ENCODE peak calls at places on chromosomes 7 and 10, in eight cellular contexts. H is upper lobe of right lung, I is spleen, T is neural progenitor cell, N is transverse colon, B is Panc1, L is mammary epithelial cell, D is pancreas. J is an unnamed sample.

GRCh38 chr7:131827421-131827820 is 271.0 kb upstream of the PODXL start:
- DNase-seq in H (no peak), L (peak; percentile 1), I (no peak), T (no peak), D (no peak), B (no peak), N (no peak), J (no peak)

GRCh38 chr10:14377591-14377990 is 46.9 kb upstream of the FRMD4A start:
- DNase-seq in T (no peak), N (no peak), L (no peak), I (no peak), B (no peak), H (no peak), D (no peak), J (no peak)

GRCh38 chr7:112143567-112143966 is 62.6 kb downstream of the DOCK4 start:
- DNase-seq in T (no peak), H (no peak), N (no peak), B (no peak), I (no peak), D (no peak), L (no peak), J (no peak)

GRCh38 chr7:45582136-45582742 is 8.1 kb downstream of the ADCY1 start:
- DNase-seq in B (no peak), T (peak; percentile 38), H (no peak), L (no peak), N (no peak), I (peak; percentile 41), D (no peak), J (no peak)

GRCh38 chr10:42988517-42989395 is 88.1 kb upstream of the RET start:
- DNase-seq in N (no peak), I (peak; percentile 65), T (no peak), H (peak; percentile 86), L (no peak), B (no peak), D (peak; percentile 46), J (no peak)

GRCh38 chr7:135282621-135283295 is 49.1 kb downstream of the STRA8 start:
- DNase-seq in T (no peak), D (no peak), N (no peak), H (no peak), L (peak; percentile 49), I (no peak), B (no peak), J (no peak)

GRCh38 chr7:50821457-50821977 is 38.8 kb upstream of the GRB10 start:
- DNase-seq in T (peak; percentile 29), B (peak; percentile 70), I (no peak), H (no peak), L (no peak), D (no peak), N (no peak), J (no peak)

GRCh38 chr10:102009801-102010425 is 46.1 kb downstream of the ARMH3 start:
- DNase-seq in L (peak; percentile 79), B (peak; percentile 90), N (peak; percentile 30), D (no peak), T (peak; percentile 81), I (no peak), H (no peak), J (peak; percentile 68)

GRCh38 chr7:157983442-157984137 is 604.0 kb downstream of the PTPRN2 start:
- DNase-seq in I (peak; percentile 62), B (no peak), H (peak; percentile 41), L (no peak), D (no peak), T (no peak), N (no peak), J (no peak)

GRCh38 chr10:76984559-76985443 is 652.8 kb downstream of the KCNMA1 start:
- DNase-seq in H (peak; percentile 81), L (peak; percentile 45), D (peak; percentile 90), B (peak; percentile 61), I (peak; percentile 86), T (peak; percentile 90), N (peak; percentile 80), J (peak; percentile 66)

GRCh38 chr10:105062881-105063280 is 421.8 kb downstream of the SORCS3 start:
- DNase-seq in T (no peak), L (no peak), N (no peak), D (no peak), H (no peak), B (no peak), I (no peak), J (no peak)

GRCh38 chr10:84540617-84541288 is 212.4 kb downstream of the CCSER2 start:
- DNase-seq in B (no peak), H (peak; percentile 85), L (peak; percentile 45), N (peak; percentile 44), T (peak; percentile 89), D (peak; percentile 91), I (peak; percentile 90), J (peak; percentile 21)

GRCh38 chr10:29881336-29881751 is 178.0 kb downstream of the JCAD start:
- DNase-seq in D (no peak), H (no peak), B (no peak), T (no peak), N (no peak), L (no peak), I (no peak), J (no peak)

GRCh38 chr10:22992621-22993020 is 64.8 kb downstream of the ARMC3 start:
- DNase-seq in I (no peak), D (no peak), L (no peak), T (no peak), B (no peak), N (no peak), H (no peak), J (no peak)

GRCh38 chr10:10831085-10831484 is 186.6 kb upstream of the CELF2 start:
- DNase-seq in B (peak; percentile 7), D (no peak), N (peak; percentile 27), H (peak; percentile 73), T (no peak), L (peak; percentile 49), I (no peak), J (no peak)

GRCh38 chr7:107742678-107743566 is 1.0 kb upstream of the CBLL1 start:
- DNase-seq in D (peak; percentile 78), B (peak; percentile 15), T (peak; percentile 80), H (peak; percentile 82), I (peak; percentile 93), N (peak; percentile 63), L (no peak), J (peak; percentile 44)

GRCh38 chr7:17948503-17949238 is 8.4 kb upstream of the SNX13 start:
- DNase-seq in B (no peak), T (no peak), L (peak; percentile 55), N (no peak), D (no peak), H (no peak), I (no peak), J (no peak)

GRCh38 chr7:75716992-75717626 is 21.6 kb downstream of the HIP1 start:
- DNase-seq in B (peak; percentile 83), N (no peak), D (peak; percentile 28), L (peak; percentile 44), H (no peak), I (peak; percentile 11), T (no peak), J (no peak)

GRCh38 chr7:568031-568680 is 48.5 kb upstream of the PDGFA start:
- DNase-seq in N (no peak), D (no peak), H (no peak), T (no peak), B (no peak), L (no peak), I (no peak), J (no peak)

DNA sequence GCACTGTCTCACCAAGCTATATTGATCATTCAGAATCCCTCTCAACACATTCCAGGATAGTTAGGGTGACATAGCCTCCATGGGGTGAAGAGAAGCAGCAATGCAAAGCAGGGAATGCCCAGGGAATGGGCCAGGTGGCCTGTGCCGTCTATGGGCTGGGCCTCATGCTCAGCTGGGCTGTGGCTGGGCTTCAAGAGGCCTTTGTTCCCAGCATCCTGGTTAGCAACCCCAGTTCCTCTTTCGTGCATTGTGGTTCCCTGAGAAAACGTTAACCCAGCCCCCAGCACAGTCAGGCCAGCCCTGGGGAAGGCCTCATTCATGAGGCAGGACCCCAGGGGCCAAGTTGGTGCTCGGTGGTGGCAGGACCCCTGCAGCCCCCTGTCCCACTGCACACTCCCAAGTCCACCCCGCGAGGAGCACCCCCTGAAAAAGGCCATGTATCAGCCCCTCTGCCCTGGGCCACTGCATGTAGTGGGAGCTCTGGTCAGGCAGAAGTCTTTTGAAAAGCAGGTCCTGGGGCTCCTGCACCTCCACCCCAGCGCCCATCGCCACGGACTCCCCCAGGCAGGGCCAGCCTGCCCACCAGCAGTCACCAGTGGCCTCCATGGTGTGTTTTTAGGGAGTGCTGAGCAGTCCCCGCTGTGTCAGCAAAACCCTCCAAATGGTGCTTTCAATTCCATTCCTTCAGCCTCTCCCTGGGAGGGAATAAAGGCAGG is 25.4 kb downstream of the VSIR start:
- DNase-seq in L (no peak), T (no peak), B (no peak), I (peak; percentile 88), N (peak; percentile 66), D (no peak), H (no peak), J (no peak)
- H3K4me1 ChIP-seq in L (peaks cover 13% of the 10 kb centered on the region), T (peaks cover 5% of the 10 kb centered on the region), B (no peaks in the 10 kb centered on the region), I (peaks cover 92% of the 10 kb centered on the region), N (peaks cover 55% of the 10 kb centered on the region), D (peaks cover 9% of the 10 kb centered on the region), H (peaks cover 69% of the 10 kb centered on the region), J (no peaks in the 10 kb centered on the region)

GRCh38 chr7:38844952-38845563 is 63.9 kb downstream of the VPS41 start:
- DNase-seq in H (no peak), I (no peak), T (no peak), N (no peak), D (no peak), B (no peak), L (no peak), J (no peak)

GRCh38 chr7:38840736-38841460 is 68.1 kb downstream of the VPS41 start:
- DNase-seq in T (no peak), I (no peak), H (no peak), L (peak; percentile 17), D (no peak), N (no peak), B (no peak), J (peak; percentile 64)

GRCh38 chr7:38838992-38839391 is 70.0 kb downstream of the VPS41 start:
- DNase-seq in B (no peak), T (no peak), H (no peak), D (no peak), N (no peak), I (no peak), L (no peak), J (no peak)

GRCh38 chr7:38834357-38834756 is 74.6 kb downstream of the VPS41 start:
- DNase-seq in T (no peak), B (no peak), D (no peak), H (no peak), N (no peak), I (no peak), L (no peak), J (no peak)

GRCh38 chr7:38839846-38840245 is 69.1 kb downstream of the VPS41 start:
- DNase-seq in D (no peak), B (no peak), I (no peak), H (no peak), N (no peak), T (no peak), L (no peak), J (no peak)
- H3K4me1 ChIP-seq in D (no peaks in the 10 kb centered on the region), B (no peaks in the 10 kb centered on the region), I (no peaks in the 10 kb centered on the region), H (peaks cover 6% of the 10 kb centered on the region), N (no peaks in the 10 kb centered on the region), T (peaks cover 5% of the 10 kb centered on the region), L (no peaks in the 10 kb centered on the region), J (no peaks in the 10 kb centered on the region)

GRCh38 chr7:5428470-5429252 is 5.0 kb upstream of the TNRC18 start:
- DNase-seq in N (peak; percentile 73), B (no peak), L (peak; percentile 73), T (peak; percentile 50), H (peak; percentile 79), I (peak; percentile 77), D (peak; percentile 69), J (no peak)
- H3K4me1 ChIP-seq in N (peaks cover 30% of the 10 kb centered on the region), B (peaks cover 8% of the 10 kb centered on the region), L (peaks cover 11% of the 10 kb centered on the region), T (peaks cover 23% of the 10 kb centered on the region), H (peaks cover 26% of the 10 kb centered on the region), I (peaks cover 63% of the 10 kb centered on the region), D (peaks cover 7% of the 10 kb centered on the region), J (peaks cover 8% of the 10 kb centered on the region)

GRCh38 chr7:72077776-72078175 is 334.4 kb downstream of the CALN1 start:
- DNase-seq in B (no peak), I (no peak), N (no peak), D (no peak), L (no peak), T (no peak), H (no peak), J (no peak)
- H3K4me1 ChIP-seq in B (no peaks in the 10 kb centered on the region), I (no peaks in the 10 kb centered on the region), N (no peaks in the 10 kb centered on the region), D (no peaks in the 10 kb centered on the region), L (no peaks in the 10 kb centered on the region), T (no peaks in the 10 kb centered on the region), H (no peaks in the 10 kb centered on the region), J (no peaks in the 10 kb centered on the region)